ENCODE peak calls at places on chromosomes 4 and X, in five cellular contexts. B is NAMALWA, Y is fibroblast of lung, Z is T-helper 9 cell, J is EL. K is an unnamed sample.

GRCh38 chrX:43735957-43736356 is 79.9 kb downstream of the MAOA start:
- DNase-seq in B (no peak), Y (no peak), Z (no peak), J (no peak), K (no peak)

GRCh38 chrX:14616876-14617275 is 87.5 kb downstream of the GLRA2 start:
- DNase-seq in B (no peak), Y (peak), Z (no peak), J (no peak), K (no peak)

GRCh38 chr4:125736057-125736456 is 421.3 kb downstream of the FAT4 start:
- DNase-seq in B (peak), Y (peak), Z (no peak), J (peak), K (no peak)

GRCh38 chrX:134074151-134074550 is 88.8 kb upstream of the GPC3 start:
- DNase-seq in B (no peak), Y (no peak), Z (no peak), J (no peak), K (no peak)

GRCh38 chrX:20271730-20272129 is 5.0 kb upstream of the RPS6KA3 start:
- DNase-seq in B (no peak), Y (no peak), Z (no peak), J (no peak), K (no peak)

GRCh38 chr4:150938873-150939499 is 76.1 kb downstream of the LRBA start:
- DNase-seq in B (no peak), Y (peak), Z (no peak), J (no peak), K (no peak)

GRCh38 chrX:66221856-66222255 is 57.8 kb downstream of the HEPH start:
- DNase-seq in B (no peak), Y (no peak), Z (no peak), J (no peak), K (no peak)

GRCh38 chr4:109206610-109207009 is 95.8 kb downstream of the COL25A1 start:
- DNase-seq in B (no peak), Y (no peak), Z (no peak), J (no peak), K (no peak)

GRCh38 chr4:26707342-26707741 is 123.5 kb downstream of the TBC1D19 start:
- DNase-seq in B (no peak), Y (no peak), Z (no peak), J (no peak), K (no peak)

GRCh38 chr4:97911236-97911906 is 231.9 kb downstream of the STPG2 start:
- DNase-seq in B (peak), Y (no peak), Z (no peak), J (no peak), K (no peak)

GRCh38 chr4:94446386-94446785 is 5.4 kb upstream of the PDLIM5 start:
- DNase-seq in B (no peak), Y (peak), Z (no peak), J (peak), K (no peak)

GRCh38 chr4:6986067-6986780 is 56.9 kb upstream of the TADA2B start:
- DNase-seq in B (no peak), Y (peak), Z (no peak), J (peak), K (no peak)

GRCh38 chr4:68905598-68906237 is 45.9 kb downstream of the UGT2A3 start:
- DNase-seq in B (no peak), Y (peak), Z (no peak), J (peak), K (peak)

GRCh38 chr4:150961566-150961965 is 53.5 kb downstream of the LRBA start:
- DNase-seq in B (no peak), Y (no peak), Z (no peak), J (no peak), K (no peak)

GRCh38 chr4:180808862-180809261 is 1434.3 kb upstream of the TENM3 start:
- DNase-seq in B (no peak), Y (no peak), Z (no peak), J (no peak), K (no peak)

GRCh38 chr4:38858097-38858420 is 1.4 kb upstream of the TLR6 start:
- DNase-seq in B (no peak), Y (no peak), Z (no peak), J (no peak), K (no peak)

GRCh38 chrX:4397471-4397870 is 684.0 kb upstream of the PRKX start:
- DNase-seq in B (no peak), Y (no peak), Z (no peak), J (no peak), K (no peak)

GRCh38 chr4:40829586-40829985 is 79.8 kb downstream of the NSUN7 start:
- DNase-seq in B (no peak), Y (no peak), Z (no peak), J (no peak), K (no peak)

K was measured in HT-29.